ENCODE peak calls at places on chromosomes 13 and 19, in eight cellular contexts. U is ACHN, H is mucosa of gallbladder, W is NCI-H748 treated with DMSO at 0.1 percent for 48 hours, Y is PC-3, T is mammary epithelial cell, A is left cardiac atrium, M is astrocyte of the spinal cord. F is an unnamed sample.

GRCh38 chr13:76116931-76117330 is 480.8 kb downstream of the LMO7 start:
- DNase-seq in Y (no peak), H (no peak), U (no peak), M (no peak), T (no peak), W (no peak), A (no peak), F (no peak)

GRCh38 chr13:111006508-111007031 is 91.7 kb upstream of the ANKRD10 start:
- DNase-seq in U (no peak), M (peak; percentile 96), W (no peak), H (peak; percentile 76), A (peak; percentile 85), T (no peak), Y (no peak), F (no peak)

GRCh38 chr19:30373593-30373992 is 1.4 kb downstream of the ZNF536 start:
- DNase-seq in H (no peak), W (no peak), M (no peak), A (no peak), Y (no peak), U (no peak), T (no peak), F (no peak)

GRCh38 chr19:1009043-1009975 is 9.1 kb downstream of the GRIN3B start:
- DNase-seq in T (no peak), U (no peak), A (peak; percentile 65), W (no peak), H (no peak), Y (no peak), M (no peak), F (peak; percentile 27)

GRCh38 chr13:40438999-40439797 is 227.2 kb downstream of the FOXO1 start:
- DNase-seq in Y (no peak), H (no peak), U (no peak), T (peak; percentile 37), A (peak; percentile 30), W (no peak), M (peak; percentile 28), F (no peak)

GRCh38 chr19:38737297-38737865 is 6.9 kb downstream of the CAPN12 start:
- DNase-seq in A (no peak), H (no peak), U (no peak), Y (no peak), W (no peak), M (no peak), T (peak; percentile 0), F (no peak)

GRCh38 chr13:35260316-35260715 is 216.2 kb downstream of the MAB21L1 start:
- DNase-seq in A (no peak), M (no peak), T (peak; percentile 6), H (no peak), Y (no peak), W (no peak), U (no peak), F (no peak)

GRCh38 chr19:585551-586110 is 4.0 kb upstream of the HCN2 start:
- DNase-seq in H (no peak), U (no peak), Y (no peak), T (no peak), W (no peak), A (no peak), M (no peak), F (no peak)

F was measured in kidney glomerular epithelial cell.